ENCODE peak calls at places on chromosomes 2 and 18, in four cellular contexts. One of them, this sample, is unnamed.

GRCh38 chr2:63881208-63881607 is 39.5 kb downstream of the UGP2 start:
- DNase-seq in gastrocnemius medialis: no peak
- DNase-seq in ovary: no peak
- DNase-seq in K562: no peak
- DNase-seq in this sample: no peak

GRCh38 chr2:33645861-33646260 is 46.8 kb upstream of the FAM98A start:
- DNase-seq in gastrocnemius medialis: no peak
- DNase-seq in ovary: no peak
- DNase-seq in K562: no peak
- DNase-seq in this sample: no peak

GRCh38 chr2:11158916-11159573 is 3.8 kb downstream of the SLC66A3 start:
- DNase-seq in gastrocnemius medialis: no peak
- DNase-seq in ovary: no peak
- DNase-seq in K562: no peak
- DNase-seq in this sample: no peak

GRCh38 chr2:17646096-17646554 is 105.6 kb downstream of the VSNL1 start:
- DNase-seq in gastrocnemius medialis: peak
- DNase-seq in ovary: peak
- DNase-seq in K562: peak
- DNase-seq in this sample: peak

GRCh38 chr2:70258532-70258875 is 567 bp downstream of the PCYOX1 start:
- DNase-seq in gastrocnemius medialis: peak
- DNase-seq in ovary: peak
- DNase-seq in K562: peak
- DNase-seq in this sample: peak

GRCh38 chr2:24342110-24342910 is 18.0 kb downstream of the ITSN2 start:
- DNase-seq in gastrocnemius medialis: no peak
- DNase-seq in ovary: no peak
- DNase-seq in K562: no peak
- DNase-seq in this sample: no peak

GRCh38 chr2:226618544-226618874 is 181.1 kb downstream of the IRS1 start:
- DNase-seq in gastrocnemius medialis: no peak
- DNase-seq in ovary: no peak
- DNase-seq in K562: no peak
- DNase-seq in this sample: no peak

GRCh38 chr2:39135678-39136259 is 14.9 kb upstream of the SOS1 start:
- DNase-seq in gastrocnemius medialis: no peak
- DNase-seq in ovary: no peak
- DNase-seq in K562: no peak
- DNase-seq in this sample: no peak

GRCh38 chr2:231800493-231801091 is 14.3 kb downstream of the COPS7B start:
- DNase-seq in gastrocnemius medialis: no peak
- DNase-seq in ovary: no peak
- DNase-seq in K562: peak
- DNase-seq in this sample: no peak

GRCh38 chr2:239247401-239248245 is 153.2 kb downstream of the HDAC4 start:
- DNase-seq in gastrocnemius medialis: no peak
- DNase-seq in ovary: no peak
- DNase-seq in K562: no peak
- DNase-seq in this sample: peak

GRCh38 chr2:186699742-186700141 is 5.9 kb downstream of the FAM171B start:
- DNase-seq in gastrocnemius medialis: no peak
- DNase-seq in ovary: no peak
- DNase-seq in K562: no peak
- DNase-seq in this sample: no peak

GRCh38 chr2:71548589-71549485 is 95.5 kb downstream of the DYSF start:
- DNase-seq in gastrocnemius medialis: peak
- DNase-seq in ovary: peak
- DNase-seq in K562: peak
- DNase-seq in this sample: peak

GRCh38 chr2:192162392-192163042 is 32.2 kb downstream of the TMEFF2 start:
- DNase-seq in gastrocnemius medialis: peak
- DNase-seq in ovary: peak
- DNase-seq in K562: peak
- DNase-seq in this sample: peak

GRCh38 chr2:232120911-232121310 is 159.4 kb downstream of the DIS3L2 start:
- DNase-seq in gastrocnemius medialis: no peak
- DNase-seq in ovary: no peak
- DNase-seq in K562: no peak
- DNase-seq in this sample: no peak

GRCh38 chr18:23378470-23378764 is 74.7 kb upstream of the RIOK3 start:
- DNase-seq in gastrocnemius medialis: no peak
- DNase-seq in ovary: no peak
- DNase-seq in K562: no peak
- DNase-seq in this sample: no peak

GRCh38 chr2:179768765-179769164 is 92.6 kb downstream of the ZNF385B start:
- DNase-seq in gastrocnemius medialis: no peak
- DNase-seq in ovary: no peak
- DNase-seq in K562: no peak
- DNase-seq in this sample: no peak

GRCh38 chr18:75240433-75240832 is 29.8 kb downstream of the TSHZ1 start:
- DNase-seq in gastrocnemius medialis: no peak
- DNase-seq in ovary: no peak
- DNase-seq in K562: no peak
- DNase-seq in this sample: no peak

GRCh38 chr2:26018184-26018716 is 15.6 kb upstream of the RAB10 start:
- DNase-seq in gastrocnemius medialis: peak
- DNase-seq in ovary: peak
- DNase-seq in K562: peak
- DNase-seq in this sample: peak

GRCh38 chr2:42328148-42328833 is 32.7 kb downstream of the COX7A2L start:
- DNase-seq in gastrocnemius medialis: no peak
- DNase-seq in ovary: no peak
- DNase-seq in K562: peak
- DNase-seq in this sample: no peak

GRCh38 chr2:216918088-216918680 is 58.3 kb upstream of the TNP1 start:
- DNase-seq in gastrocnemius medialis: peak
- DNase-seq in ovary: no peak
- DNase-seq in K562: no peak
- DNase-seq in this sample: peak

GRCh38 chr2:68365087-68365486 is at the start of gene PLEK:
- DNase-seq in gastrocnemius medialis: peak
- DNase-seq in ovary: peak
- DNase-seq in K562: no peak
- DNase-seq in this sample: peak

GRCh38 chr18:9101730-9102390 is 639 bp upstream of the NDUFV2 start:
- DNase-seq in gastrocnemius medialis: no peak
- DNase-seq in ovary: no peak
- DNase-seq in K562: peak
- DNase-seq in this sample: no peak

GRCh38 chr2:235026137-235026536 is 74.3 kb downstream of the SH3BP4 start:
- DNase-seq in gastrocnemius medialis: no peak
- DNase-seq in ovary: peak
- DNase-seq in K562: no peak
- DNase-seq in this sample: no peak

DNA sequence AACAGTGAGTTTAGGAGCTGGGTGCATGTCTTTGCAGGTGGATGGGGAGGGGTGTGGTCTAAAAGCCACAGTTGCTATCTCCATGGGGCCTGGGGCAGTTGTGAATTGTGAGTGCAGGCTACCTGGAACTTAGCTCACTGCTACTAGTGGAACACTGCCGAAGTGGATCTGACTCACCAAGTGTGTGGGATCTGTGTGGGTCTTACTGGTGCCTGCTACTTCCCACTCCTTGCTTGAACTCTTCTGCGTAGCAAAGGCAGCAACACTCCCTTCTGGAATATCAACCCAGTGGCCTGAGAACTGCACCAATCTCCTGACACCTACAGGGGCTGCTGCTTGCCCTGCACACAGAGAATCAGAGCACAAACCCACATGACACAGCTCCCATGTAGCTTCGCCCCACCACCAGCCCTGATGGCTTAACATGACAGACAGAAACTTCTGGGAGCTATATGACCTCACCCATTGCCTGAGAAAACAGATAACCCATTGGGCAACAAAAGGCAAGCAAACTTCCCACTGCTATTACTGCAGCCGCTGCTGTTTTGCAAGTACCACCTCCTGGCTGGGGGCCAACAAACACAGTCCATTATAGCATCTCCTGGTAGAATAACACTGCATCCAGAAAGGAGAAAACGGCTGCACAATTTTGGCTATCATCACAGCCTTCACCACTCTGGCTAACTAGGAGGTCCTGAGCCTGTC is 455.1 kb upstream of the DDX18 start:
- DNase-seq in gastrocnemius medialis: no peak
- DNase-seq in ovary: no peak
- DNase-seq in K562: no peak
- DNase-seq in this sample: no peak
- TF ChIP-seq CTCF in gastrocnemius medialis: no peak
- TF ChIP-seq CTCF in ovary: no peak
- TF ChIP-seq CTCF in K562: no peak
- TF ChIP-seq CTCF in this sample: no peak

GRCh38 chr2:176139621-176140020 is 10.1 kb downstream of the HOXD8 start:
- DNase-seq in gastrocnemius medialis: no peak
- DNase-seq in ovary: peak
- DNase-seq in K562: no peak
- DNase-seq in this sample: no peak

GRCh38 chr2:176139170-176139611 is 9.7 kb downstream of the HOXD8 start:
- DNase-seq in gastrocnemius medialis: no peak
- DNase-seq in ovary: peak
- DNase-seq in K562: no peak
- DNase-seq in this sample: no peak

GRCh38 chr2:176137883-176138282 is 8.4 kb downstream of the HOXD8 start:
- DNase-seq in gastrocnemius medialis: no peak
- DNase-seq in ovary: no peak
- DNase-seq in K562: no peak
- DNase-seq in this sample: peak

GRCh38 chr2:176137249-176137573 is 7.7 kb downstream of the HOXD8 start:
- DNase-seq in gastrocnemius medialis: no peak
- DNase-seq in ovary: no peak
- DNase-seq in K562: no peak
- DNase-seq in this sample: no peak

GRCh38 chr2:176138526-176139169 is 9.1 kb downstream of the HOXD8 start:
- DNase-seq in gastrocnemius medialis: no peak
- DNase-seq in ovary: no peak
- DNase-seq in K562: no peak
- DNase-seq in this sample: peak
- TF ChIP-seq POLR2A in gastrocnemius medialis: no peak
- TF ChIP-seq POLR2A in ovary: no peak
- TF ChIP-seq POLR2A in K562: no peak
- TF ChIP-seq POLR2A in this sample: no peak

GRCh38 chr2:66431840-66432511 is 2.9 kb upstream of the MEIS1 start:
- DNase-seq in gastrocnemius medialis: no peak
- DNase-seq in ovary: peak
- DNase-seq in K562: no peak
- DNase-seq in this sample: no peak
- TF ChIP-seq CTCF in gastrocnemius medialis: no peak
- TF ChIP-seq CTCF in ovary: no peak
- TF ChIP-seq CTCF in K562: no peak
- TF ChIP-seq CTCF in this sample: no peak

DNA sequence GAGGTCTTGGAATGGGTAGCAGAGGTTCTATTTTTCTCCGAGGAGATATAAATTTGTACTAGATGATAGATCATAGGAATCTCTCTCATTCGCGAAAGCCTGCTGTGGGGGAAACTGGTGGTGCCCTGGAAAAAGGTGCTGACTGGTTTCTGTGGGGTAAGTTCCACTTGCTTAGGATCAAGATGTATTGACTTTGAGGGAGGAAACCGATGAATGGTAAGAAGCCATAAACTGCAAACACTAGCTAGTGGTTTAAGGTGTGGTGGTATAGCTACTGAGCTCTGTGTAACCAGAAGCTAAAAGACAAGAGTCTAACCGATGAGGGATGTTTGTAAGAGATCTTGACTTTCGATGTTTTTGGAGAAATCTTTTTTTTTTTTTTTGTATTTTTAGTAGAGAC is 808 bp downstream of the AGPS start:
- DNase-seq in gastrocnemius medialis: no peak
- DNase-seq in ovary: no peak
- DNase-seq in K562: peak
- DNase-seq in this sample: no peak
- TF ChIP-seq POLR2A in gastrocnemius medialis: no peak
- TF ChIP-seq POLR2A in ovary: no peak
- TF ChIP-seq POLR2A in K562: no peak
- TF ChIP-seq POLR2A in this sample: no peak

DNA sequence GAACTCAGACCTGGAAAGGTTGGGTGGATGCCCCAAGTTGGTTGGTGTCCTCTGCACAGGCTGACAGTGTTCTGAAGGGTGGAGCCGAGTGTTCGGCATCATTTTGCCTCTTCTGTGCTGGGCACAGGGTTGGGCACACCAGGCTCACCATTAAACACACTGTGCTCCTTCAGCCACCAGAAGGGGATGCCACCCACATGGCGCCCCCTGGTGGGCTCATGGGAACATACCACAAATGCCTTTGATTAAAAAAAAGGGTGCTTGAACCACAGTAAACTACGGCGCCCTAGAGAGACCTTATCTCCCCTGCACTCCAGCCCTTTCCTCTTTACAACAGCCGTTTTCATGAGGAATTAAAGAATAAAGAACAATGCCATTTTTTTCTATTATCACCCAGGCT is 89.4 kb downstream of the CELF4 start:
- DNase-seq in gastrocnemius medialis: no peak
- DNase-seq in ovary: no peak
- DNase-seq in K562: peak
- DNase-seq in this sample: no peak
- TF ChIP-seq CTCF in gastrocnemius medialis: peak
- TF ChIP-seq CTCF in ovary: no peak
- TF ChIP-seq CTCF in K562: peak
- TF ChIP-seq CTCF in this sample: no peak

GRCh38 chr2:98487806-98488189 is 43.1 kb downstream of the INPP4A start:
- DNase-seq in gastrocnemius medialis: no peak
- DNase-seq in ovary: no peak
- DNase-seq in K562: peak
- DNase-seq in this sample: peak
- TF ChIP-seq POLR2A in gastrocnemius medialis: no peak
- TF ChIP-seq POLR2A in ovary: no peak
- TF ChIP-seq POLR2A in K562: no peak
- TF ChIP-seq POLR2A in this sample: no peak

GRCh38 chr2:1051075-1051474 is 100.4 kb downstream of the SNTG2 start:
- DNase-seq in gastrocnemius medialis: no peak
- DNase-seq in ovary: no peak
- DNase-seq in K562: no peak
- DNase-seq in this sample: no peak
- TF ChIP-seq CTCF in gastrocnemius medialis: no peak
- TF ChIP-seq CTCF in ovary: no peak
- TF ChIP-seq CTCF in K562: no peak
- TF ChIP-seq CTCF in this sample: no peak

This sample was measured in lower leg skin.